ENCODE peak calls at places on chromosomes 3 and 15, in six cellular contexts. One of them, this sample, is unnamed.

GRCh38 chr15:96047255-96047931 is 283.1 kb upstream of the NR2F2 start:
- DNase-seq in AG04450: peak; percentile 76
- DNase-seq in GM10248: no peak
- DNase-seq in tibial artery: no peak
- DNase-seq in progenitor cell of endocrine pancreas: no peak
- DNase-seq in MM.1S: no peak
- DNase-seq in this sample: no peak

GRCh38 chr15:89649716-89650115 is 5.6 kb downstream of the KIF7 start:
- DNase-seq in AG04450: no peak
- DNase-seq in GM10248: no peak
- DNase-seq in tibial artery: peak; percentile 59
- DNase-seq in progenitor cell of endocrine pancreas: no peak
- DNase-seq in MM.1S: no peak
- DNase-seq in this sample: no peak

GRCh38 chr3:65342084-65342683 is 654.4 kb upstream of the ADAMTS9 start:
- DNase-seq in AG04450: no peak
- DNase-seq in GM10248: peak; percentile 43
- DNase-seq in tibial artery: no peak
- DNase-seq in progenitor cell of endocrine pancreas: peak; percentile 32
- DNase-seq in MM.1S: peak; percentile 23
- DNase-seq in this sample: no peak

GRCh38 chr3:31670722-31671121 is 138.0 kb downstream of the STT3B start:
- DNase-seq in AG04450: no peak
- DNase-seq in GM10248: no peak
- DNase-seq in tibial artery: no peak
- DNase-seq in progenitor cell of endocrine pancreas: no peak
- DNase-seq in MM.1S: no peak
- DNase-seq in this sample: no peak

GRCh38 chr3:24242012-24242698 is 252.5 kb downstream of the THRB start:
- DNase-seq in AG04450: no peak
- DNase-seq in GM10248: no peak
- DNase-seq in tibial artery: no peak
- DNase-seq in progenitor cell of endocrine pancreas: no peak
- DNase-seq in MM.1S: no peak
- DNase-seq in this sample: no peak

GRCh38 chr15:101086394-101087171 is 165.3 kb downstream of the CHSY1 start:
- DNase-seq in AG04450: no peak
- DNase-seq in GM10248: no peak
- DNase-seq in tibial artery: no peak
- DNase-seq in progenitor cell of endocrine pancreas: no peak
- DNase-seq in MM.1S: no peak
- DNase-seq in this sample: no peak

GRCh38 chr3:100097919-100098896 is 16.1 kb downstream of the FILIP1L start:
- DNase-seq in AG04450: no peak
- DNase-seq in GM10248: no peak
- DNase-seq in tibial artery: no peak
- DNase-seq in progenitor cell of endocrine pancreas: no peak
- DNase-seq in MM.1S: no peak
- DNase-seq in this sample: no peak

GRCh38 chr3:11989383-11990050 is 14.7 kb upstream of the SYN2 start:
- DNase-seq in AG04450: no peak
- DNase-seq in GM10248: no peak
- DNase-seq in tibial artery: no peak
- DNase-seq in progenitor cell of endocrine pancreas: no peak
- DNase-seq in MM.1S: no peak
- DNase-seq in this sample: no peak

GRCh38 chr15:86743283-86743903 is 663.7 kb downstream of the AGBL1 start:
- DNase-seq in AG04450: no peak
- DNase-seq in GM10248: no peak
- DNase-seq in tibial artery: no peak
- DNase-seq in progenitor cell of endocrine pancreas: peak; percentile 40
- DNase-seq in MM.1S: peak; percentile 29
- DNase-seq in this sample: no peak

GRCh38 chr3:24493951-24494615 is 567 bp downstream of the THRB start:
- DNase-seq in AG04450: no peak
- DNase-seq in GM10248: no peak
- DNase-seq in tibial artery: peak; percentile 91
- DNase-seq in progenitor cell of endocrine pancreas: peak; percentile 41
- DNase-seq in MM.1S: no peak
- DNase-seq in this sample: no peak

GRCh38 chr3:172021165-172021564 is 18.2 kb upstream of the FNDC3B start:
- DNase-seq in AG04450: no peak
- DNase-seq in GM10248: no peak
- DNase-seq in tibial artery: no peak
- DNase-seq in progenitor cell of endocrine pancreas: no peak
- DNase-seq in MM.1S: no peak
- DNase-seq in this sample: no peak

GRCh38 chr3:2153047-2153446 is 54.4 kb downstream of the CNTN4 start:
- DNase-seq in AG04450: no peak
- DNase-seq in GM10248: no peak
- DNase-seq in tibial artery: no peak
- DNase-seq in progenitor cell of endocrine pancreas: no peak
- DNase-seq in MM.1S: no peak
- DNase-seq in this sample: no peak

GRCh38 chr15:89999676-90000174 is 1.4 kb upstream of the ZNF710 start:
- DNase-seq in AG04450: no peak
- DNase-seq in GM10248: no peak
- DNase-seq in tibial artery: no peak
- DNase-seq in progenitor cell of endocrine pancreas: no peak
- DNase-seq in MM.1S: no peak
- DNase-seq in this sample: no peak

GRCh38 chr15:63612300-63612699 is 15.1 kb downstream of the FBXL22 start:
- DNase-seq in AG04450: no peak
- DNase-seq in GM10248: no peak
- DNase-seq in tibial artery: no peak
- DNase-seq in progenitor cell of endocrine pancreas: no peak
- DNase-seq in MM.1S: no peak
- DNase-seq in this sample: no peak

GRCh38 chr3:111862415-111862814 is 3.4 kb downstream of the PHLDB2 start:
- DNase-seq in AG04450: no peak
- DNase-seq in GM10248: no peak
- DNase-seq in tibial artery: no peak
- DNase-seq in progenitor cell of endocrine pancreas: no peak
- DNase-seq in MM.1S: no peak
- DNase-seq in this sample: no peak

GRCh38 chr3:51799879-51800757 is 21.1 kb upstream of the IQCF6 start:
- DNase-seq in AG04450: peak; percentile 48
- DNase-seq in GM10248: peak; percentile 46
- DNase-seq in tibial artery: no peak
- DNase-seq in progenitor cell of endocrine pancreas: no peak
- DNase-seq in MM.1S: peak; percentile 56
- DNase-seq in this sample: peak; percentile 29

GRCh38 chr15:85482896-85483295 is 102.5 kb downstream of the AKAP13 start:
- DNase-seq in AG04450: peak; percentile 73
- DNase-seq in GM10248: no peak
- DNase-seq in tibial artery: no peak
- DNase-seq in progenitor cell of endocrine pancreas: no peak
- DNase-seq in MM.1S: no peak
- DNase-seq in this sample: no peak

GRCh38 chr15:42728975-42729374 is 8.0 kb downstream of the CDAN1 start:
- DNase-seq in AG04450: no peak
- DNase-seq in GM10248: no peak
- DNase-seq in tibial artery: no peak
- DNase-seq in progenitor cell of endocrine pancreas: no peak
- DNase-seq in MM.1S: no peak
- DNase-seq in this sample: no peak

GRCh38 chr15:37995461-37996347 is 61.3 kb downstream of the TMCO5A start:
- DNase-seq in AG04450: peak; percentile 27
- DNase-seq in GM10248: no peak
- DNase-seq in tibial artery: no peak
- DNase-seq in progenitor cell of endocrine pancreas: no peak
- DNase-seq in MM.1S: peak; percentile 70
- DNase-seq in this sample: no peak

GRCh38 chr3:58049143-58049785 is 41.0 kb downstream of the FLNB start:
- DNase-seq in AG04450: no peak
- DNase-seq in GM10248: no peak
- DNase-seq in tibial artery: peak; percentile 78
- DNase-seq in progenitor cell of endocrine pancreas: peak; percentile 52
- DNase-seq in MM.1S: no peak
- DNase-seq in this sample: no peak

GRCh38 chr15:60093273-60094067 is 89.4 kb downstream of the FOXB1 start:
- DNase-seq in AG04450: no peak
- DNase-seq in GM10248: no peak
- DNase-seq in tibial artery: no peak
- DNase-seq in progenitor cell of endocrine pancreas: no peak
- DNase-seq in MM.1S: no peak
- DNase-seq in this sample: no peak

GRCh38 chr3:32493437-32494414 is 8.9 kb downstream of the CMTM6 start:
- DNase-seq in AG04450: no peak
- DNase-seq in GM10248: peak; percentile 56
- DNase-seq in tibial artery: no peak
- DNase-seq in progenitor cell of endocrine pancreas: no peak
- DNase-seq in MM.1S: peak; percentile 53
- DNase-seq in this sample: no peak

GRCh38 chr3:72247126-72247525 is 462.2 kb upstream of the PROK2 start:
- DNase-seq in AG04450: no peak
- DNase-seq in GM10248: no peak
- DNase-seq in tibial artery: no peak
- DNase-seq in progenitor cell of endocrine pancreas: no peak
- DNase-seq in MM.1S: no peak
- DNase-seq in this sample: no peak

GRCh38 chr3:37163262-37164020 is 10.9 kb downstream of the LRRFIP2 start:
- DNase-seq in AG04450: no peak
- DNase-seq in GM10248: no peak
- DNase-seq in tibial artery: no peak
- DNase-seq in progenitor cell of endocrine pancreas: no peak
- DNase-seq in MM.1S: no peak
- DNase-seq in this sample: no peak

GRCh38 chr3:99753268-99753975 is 64.2 kb upstream of the CMSS1 start:
- DNase-seq in AG04450: peak; percentile 63
- DNase-seq in GM10248: peak; percentile 34
- DNase-seq in tibial artery: no peak
- DNase-seq in progenitor cell of endocrine pancreas: no peak
- DNase-seq in MM.1S: peak; percentile 68
- DNase-seq in this sample: no peak

GRCh38 chr15:62958528-62958927 is 84.0 kb upstream of the TPM1 start:
- DNase-seq in AG04450: no peak
- DNase-seq in GM10248: no peak
- DNase-seq in tibial artery: no peak
- DNase-seq in progenitor cell of endocrine pancreas: no peak
- DNase-seq in MM.1S: no peak
- DNase-seq in this sample: no peak

GRCh38 chr15:71674354-71674753 is 136.0 kb upstream of the NR2E3 start:
- DNase-seq in AG04450: no peak
- DNase-seq in GM10248: no peak
- DNase-seq in tibial artery: no peak
- DNase-seq in progenitor cell of endocrine pancreas: no peak
- DNase-seq in MM.1S: no peak
- DNase-seq in this sample: no peak

GRCh38 chr3:108234387-108234957 is 12.2 kb upstream of the IFT57 start:
- DNase-seq in AG04450: no peak
- DNase-seq in GM10248: no peak
- DNase-seq in tibial artery: no peak
- DNase-seq in progenitor cell of endocrine pancreas: no peak
- DNase-seq in MM.1S: no peak
- DNase-seq in this sample: no peak

DNA sequence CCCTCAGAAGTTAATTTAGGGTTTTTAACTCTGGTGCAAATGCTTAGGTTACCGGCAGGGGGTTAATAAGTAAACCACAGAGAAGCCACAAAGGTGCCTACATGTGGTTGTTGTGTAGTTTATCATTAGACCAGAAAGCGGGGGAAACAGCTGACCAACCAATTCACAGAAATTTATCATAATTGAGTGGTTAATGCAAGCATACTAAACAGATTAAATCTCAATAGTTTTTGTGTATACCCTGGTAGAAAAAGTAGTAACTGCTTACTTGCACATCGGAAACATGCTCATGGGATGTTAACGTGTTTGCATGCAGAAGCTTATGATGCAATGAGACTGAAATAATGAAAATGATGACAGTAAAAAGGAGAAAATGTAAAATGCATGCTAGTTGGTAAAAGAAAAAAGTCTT is 316.0 kb downstream of the PTPRG start:
- DNase-seq in AG04450: no peak
- DNase-seq in GM10248: peak; percentile 39
- DNase-seq in tibial artery: no peak
- DNase-seq in progenitor cell of endocrine pancreas: no peak
- DNase-seq in MM.1S: peak; percentile 74
- DNase-seq in this sample: no peak
- TF ChIP-seq CTCF in AG04450: peak; percentile 34
- TF ChIP-seq CTCF in GM10248: no peak
- TF ChIP-seq CTCF in tibial artery: no peak
- TF ChIP-seq CTCF in progenitor cell of endocrine pancreas: peak; percentile 58
- TF ChIP-seq CTCF in MM.1S: peak; percentile 35
- TF ChIP-seq CTCF in this sample: no peak

GRCh38 chr3:184284696-184285095 is 8.9 kb downstream of the ECE2 start:
- DNase-seq in AG04450: no peak
- DNase-seq in GM10248: peak; percentile 50
- DNase-seq in tibial artery: no peak
- DNase-seq in progenitor cell of endocrine pancreas: no peak
- DNase-seq in MM.1S: peak; percentile 30
- DNase-seq in this sample: peak; percentile 91
- TF ChIP-seq CTCF in AG04450: peak; percentile 43
- TF ChIP-seq CTCF in GM10248: peak; percentile 18
- TF ChIP-seq CTCF in tibial artery: no peak
- TF ChIP-seq CTCF in progenitor cell of endocrine pancreas: peak; percentile 42
- TF ChIP-seq CTCF in MM.1S: peak; percentile 41
- TF ChIP-seq CTCF in this sample: peak; percentile 72

DNA sequence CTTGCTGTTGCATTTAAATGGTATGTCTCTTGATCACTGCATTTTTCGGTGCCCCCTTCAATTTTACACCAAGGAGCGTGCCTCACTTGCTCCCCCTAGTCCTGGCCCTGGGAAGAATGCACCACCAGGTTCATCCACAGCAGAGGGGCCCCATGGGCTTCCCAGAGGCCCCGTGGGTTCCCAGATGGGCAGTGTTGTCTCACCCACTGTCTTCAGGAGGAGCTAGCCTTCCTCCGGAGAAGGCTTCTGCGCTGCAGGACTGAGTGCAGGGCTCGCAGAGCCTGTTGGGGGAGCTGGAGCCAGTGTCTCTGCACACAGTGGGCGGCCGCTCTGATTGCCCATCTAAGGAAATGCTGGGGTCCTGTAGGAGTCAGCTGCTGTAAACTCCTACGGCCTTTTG is 45.9 kb downstream of the POLR2M start:
- DNase-seq in AG04450: no peak
- DNase-seq in GM10248: no peak
- DNase-seq in tibial artery: no peak
- DNase-seq in progenitor cell of endocrine pancreas: no peak
- DNase-seq in MM.1S: no peak
- DNase-seq in this sample: no peak
- TF ChIP-seq CTCF in AG04450: peak; percentile 40
- TF ChIP-seq CTCF in GM10248: no peak
- TF ChIP-seq CTCF in tibial artery: no peak
- TF ChIP-seq CTCF in progenitor cell of endocrine pancreas: no peak
- TF ChIP-seq CTCF in MM.1S: peak; percentile 11
- TF ChIP-seq CTCF in this sample: no peak

GRCh38 chr15:44711356-44712107 is at the start of gene B2M:
- DNase-seq in AG04450: peak; percentile 91
- DNase-seq in GM10248: peak; percentile 94
- DNase-seq in tibial artery: peak; percentile 98
- DNase-seq in progenitor cell of endocrine pancreas: peak; percentile 94
- DNase-seq in MM.1S: peak; percentile 98
- DNase-seq in this sample: peak; percentile 59
- TF ChIP-seq CTCF in AG04450: no peak
- TF ChIP-seq CTCF in GM10248: no peak
- TF ChIP-seq CTCF in tibial artery: no peak
- TF ChIP-seq CTCF in progenitor cell of endocrine pancreas: no peak
- TF ChIP-seq CTCF in MM.1S: no peak
- TF ChIP-seq CTCF in this sample: no peak

GRCh38 chr3:138180375-138181029 is 5.8 kb upstream of the DBR1 start:
- DNase-seq in AG04450: no peak
- DNase-seq in GM10248: peak; percentile 37
- DNase-seq in tibial artery: no peak
- DNase-seq in progenitor cell of endocrine pancreas: no peak
- DNase-seq in MM.1S: peak; percentile 49
- DNase-seq in this sample: no peak
- TF ChIP-seq CTCF in AG04450: peak; percentile 50
- TF ChIP-seq CTCF in GM10248: peak; percentile 69
- TF ChIP-seq CTCF in tibial artery: no peak
- TF ChIP-seq CTCF in progenitor cell of endocrine pancreas: peak; percentile 39
- TF ChIP-seq CTCF in MM.1S: peak; percentile 67
- TF ChIP-seq CTCF in this sample: peak; percentile 87

GRCh38 chr3:53243785-53244184 is 12.0 kb downstream of the TKT start:
- DNase-seq in AG04450: no peak
- DNase-seq in GM10248: no peak
- DNase-seq in tibial artery: no peak
- DNase-seq in progenitor cell of endocrine pancreas: no peak
- DNase-seq in MM.1S: no peak
- DNase-seq in this sample: no peak
- TF ChIP-seq CTCF in AG04450: no peak
- TF ChIP-seq CTCF in GM10248: no peak
- TF ChIP-seq CTCF in tibial artery: no peak
- TF ChIP-seq CTCF in progenitor cell of endocrine pancreas: no peak
- TF ChIP-seq CTCF in MM.1S: no peak
- TF ChIP-seq CTCF in this sample: no peak